ENCODE peak calls at places on chromosome 1, in ten cellular contexts. B, R, S, V, A, H, E, I, Z and C are unnamed samples.

GRCh38 chr1:115595279-115596079 is 46.3 kb upstream of the VANGL1 start:
- DNase-seq in S (peak; percentile 90), Z (peak; percentile 84), H (peak; percentile 97), A (peak; percentile 90), E (peak; percentile 91), I (peak; percentile 98), B (peak; percentile 91), R (peak; percentile 74), V (peak; percentile 86), C (peak; percentile 90)

GRCh38 chr1:205543351-205544305 is 39.2 kb downstream of the CDK18 start:
- DNase-seq in Z (peak; percentile 37), I (peak; percentile 95), R (peak; percentile 47), V (peak; percentile 81), A (peak; percentile 85), H (peak; percentile 94), B (peak; percentile 71), S (peak; percentile 26), E (peak; percentile 66), C (peak; percentile 65)

GRCh38 chr1:58941471-58942289 is 157.8 kb upstream of the JUN start:
- DNase-seq in R (no peak), A (no peak), E (no peak), Z (no peak), B (no peak), I (no peak), V (no peak), S (no peak), H (no peak), C (no peak)

GRCh38 chr1:41483960-41484844 is at the start of gene EDN2:
- DNase-seq in S (no peak), A (no peak), R (no peak), Z (no peak), B (peak; percentile 55), E (no peak), I (no peak), H (peak; percentile 89), V (peak; percentile 73), C (no peak)

GRCh38 chr1:151867785-151868403 is 14.4 kb upstream of the THEM5 start:
- DNase-seq in Z (no peak), H (no peak), I (peak; percentile 92), S (no peak), V (no peak), B (no peak), A (no peak), R (no peak), E (no peak), C (no peak)

GRCh38 chr1:205568469-205569361 is 63.1 kb downstream of the ELK4 start:
- DNase-seq in S (no peak), Z (no peak), A (no peak), E (peak; percentile 52), V (no peak), I (peak; percentile 11), H (no peak), R (no peak), B (no peak), C (no peak)

GRCh38 chr1:231844986-231845502 is 218.5 kb downstream of the DISC1 start:
- DNase-seq in B (no peak), V (no peak), H (no peak), R (no peak), A (no peak), Z (no peak), S (peak; percentile 44), E (no peak), I (no peak), C (no peak)

GRCh38 chr1:179353546-179353945 is 12.2 kb upstream of the AXDND1 start:
- DNase-seq in A (no peak), S (peak; percentile 56), I (peak; percentile 92), E (no peak), H (no peak), B (no peak), Z (no peak), R (no peak), V (no peak), C (no peak)

GRCh38 chr1:47705517-47706130 is 267.8 kb downstream of the FOXD2 start:
- DNase-seq in I (peak; percentile 45), S (no peak), R (no peak), V (no peak), H (no peak), Z (no peak), A (no peak), B (no peak), E (no peak), C (no peak)

GRCh38 chr1:47703161-47703825 is 265.4 kb downstream of the FOXD2 start:
- DNase-seq in R (no peak), S (no peak), H (no peak), V (no peak), E (peak; percentile 51), I (no peak), Z (peak; percentile 46), A (no peak), B (no peak), C (no peak)

GRCh38 chr1:47701741-47702515 is 264.1 kb downstream of the FOXD2 start:
- DNase-seq in R (no peak), E (no peak), H (no peak), B (no peak), Z (no peak), S (no peak), V (no peak), A (no peak), I (no peak), C (no peak)

GRCh38 chr1:47701283-47701682 is 263.4 kb downstream of the FOXD2 start:
- DNase-seq in B (no peak), Z (no peak), R (no peak), I (no peak), S (no peak), H (no peak), A (no peak), E (no peak), V (no peak), C (no peak)

DNA sequence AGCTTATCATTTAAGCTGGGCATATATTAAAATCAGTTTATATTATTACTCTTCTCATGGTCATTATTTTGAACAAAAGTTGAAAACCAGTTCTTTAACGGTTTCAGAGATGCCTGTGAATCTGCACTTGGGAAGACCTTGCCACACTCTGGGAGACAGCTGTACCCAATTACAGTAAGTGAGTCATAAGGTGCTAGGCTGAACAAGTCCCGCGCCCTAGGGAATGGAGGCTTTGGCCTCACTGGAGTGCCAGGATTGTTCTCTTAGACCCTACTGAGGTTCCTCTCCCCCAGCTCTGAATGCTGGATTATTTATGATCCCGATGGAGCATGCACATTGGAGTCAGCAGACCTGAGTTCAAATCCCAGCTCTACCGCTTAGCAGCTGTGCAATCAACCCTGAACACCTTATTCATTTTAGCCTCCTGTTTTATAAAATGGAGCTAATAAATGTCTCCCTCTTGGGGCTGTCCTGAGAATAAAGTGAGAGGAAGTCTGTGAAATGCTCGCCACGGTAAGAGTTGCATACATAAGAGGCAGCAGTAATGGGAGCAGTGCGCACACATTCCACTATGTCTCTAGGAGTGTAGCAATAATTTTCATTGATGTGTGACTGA is 266.2 kb downstream of the FOXD2 start:
- DNase-seq in R (no peak), S (no peak), B (no peak), I (no peak), V (no peak), Z (no peak), H (no peak), E (no peak), A (no peak), C (no peak)
- TF ChIP-seq CTCF in R (peak; percentile 31), S (peak; percentile 43), B (no peak), I (peak; percentile 26), V (no peak), Z (no peak), H (peak; percentile 56), E (no peak), A (no peak), C (peak; percentile 44)

DNA sequence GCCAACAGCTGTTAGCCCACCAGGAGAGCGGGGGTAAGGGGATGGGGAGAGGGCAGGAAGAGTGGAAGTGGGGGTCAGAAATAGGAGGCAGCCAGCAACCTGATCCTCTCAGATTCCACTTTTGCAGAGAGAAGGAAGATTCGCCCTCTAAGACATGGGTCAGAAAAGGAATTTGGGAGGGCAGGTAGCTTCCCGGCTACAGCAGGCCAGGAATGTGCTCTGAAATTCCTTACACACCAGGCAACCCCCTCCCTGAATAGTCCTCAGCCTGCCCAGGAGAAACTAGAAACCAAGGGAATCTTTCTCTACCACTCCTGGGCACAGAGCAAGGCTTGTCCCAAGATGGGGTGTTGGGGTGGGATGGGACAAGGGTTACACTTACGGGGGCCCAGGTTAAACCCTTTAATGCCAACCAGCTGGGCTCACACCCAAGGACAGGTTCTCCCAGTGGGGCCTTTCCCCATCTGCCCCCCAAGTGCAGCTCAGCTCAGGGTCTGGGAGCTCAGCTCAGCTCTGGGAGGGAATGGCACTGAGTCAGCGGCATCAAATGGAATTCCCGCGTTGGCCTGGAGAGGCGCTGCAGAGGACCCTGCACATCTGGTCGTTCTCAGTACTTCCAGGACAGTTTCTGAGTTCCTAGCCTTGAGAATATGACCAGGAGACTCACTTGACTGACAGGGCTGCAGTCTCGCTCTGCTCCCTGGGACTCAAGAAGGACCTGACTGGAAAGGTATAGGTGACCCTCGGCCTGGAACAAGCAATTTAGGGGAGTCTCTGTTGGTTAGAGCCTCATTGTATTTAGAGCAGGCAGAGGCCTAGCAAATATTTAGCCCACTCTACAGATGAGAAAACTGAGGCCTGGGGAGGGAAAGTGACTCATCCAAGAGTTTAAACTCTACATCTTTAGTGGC is 761 bp downstream of the TNNT2 start:
- DNase-seq in R (peak; percentile 49), E (peak; percentile 71), A (peak; percentile 78), V (no peak), Z (no peak), S (no peak), H (peak; percentile 96), I (peak; percentile 44), B (peak; percentile 86), C (peak; percentile 62)
- TF ChIP-seq CTCF in R (peak; percentile 73), E (peak; percentile 61), A (peak; percentile 62), V (no peak), Z (peak; percentile 36), S (peak; percentile 73), H (peak; percentile 83), I (peak; percentile 75), B (peak; percentile 56), C (peak; percentile 68)

GRCh38 chr1:29303201-29304024 is 67.1 kb downstream of the PTPRU start:
- DNase-seq in B (no peak), E (no peak), S (no peak), I (no peak), Z (no peak), V (no peak), H (no peak), A (no peak), R (no peak), C (no peak)

GRCh38 chr1:29304025-29304684 is 67.8 kb downstream of the PTPRU start:
- DNase-seq in B (no peak), I (no peak), Z (no peak), S (no peak), H (no peak), A (no peak), E (no peak), R (no peak), V (no peak), C (no peak)

GRCh38 chr1:29309621-29310020 is 73.3 kb downstream of the PTPRU start:
- DNase-seq in R (no peak), A (no peak), H (no peak), I (no peak), B (no peak), Z (no peak), S (no peak), V (no peak), E (no peak), C (no peak)

GRCh38 chr1:29306471-29307140 is 70.3 kb downstream of the PTPRU start:
- DNase-seq in H (no peak), S (no peak), B (no peak), I (no peak), V (no peak), Z (no peak), A (no peak), E (no peak), R (no peak), C (no peak)

GRCh38 chr1:29305943-29306342 is 69.6 kb downstream of the PTPRU start:
- DNase-seq in Z (no peak), R (no peak), E (no peak), I (peak; percentile 13), S (no peak), B (no peak), V (no peak), A (no peak), H (no peak), C (no peak)
- TF ChIP-seq CTCF in Z (no peak), R (no peak), E (no peak), I (no peak), S (no peak), B (no peak), V (no peak), A (no peak), H (peak; percentile 49), C (no peak)

DNA sequence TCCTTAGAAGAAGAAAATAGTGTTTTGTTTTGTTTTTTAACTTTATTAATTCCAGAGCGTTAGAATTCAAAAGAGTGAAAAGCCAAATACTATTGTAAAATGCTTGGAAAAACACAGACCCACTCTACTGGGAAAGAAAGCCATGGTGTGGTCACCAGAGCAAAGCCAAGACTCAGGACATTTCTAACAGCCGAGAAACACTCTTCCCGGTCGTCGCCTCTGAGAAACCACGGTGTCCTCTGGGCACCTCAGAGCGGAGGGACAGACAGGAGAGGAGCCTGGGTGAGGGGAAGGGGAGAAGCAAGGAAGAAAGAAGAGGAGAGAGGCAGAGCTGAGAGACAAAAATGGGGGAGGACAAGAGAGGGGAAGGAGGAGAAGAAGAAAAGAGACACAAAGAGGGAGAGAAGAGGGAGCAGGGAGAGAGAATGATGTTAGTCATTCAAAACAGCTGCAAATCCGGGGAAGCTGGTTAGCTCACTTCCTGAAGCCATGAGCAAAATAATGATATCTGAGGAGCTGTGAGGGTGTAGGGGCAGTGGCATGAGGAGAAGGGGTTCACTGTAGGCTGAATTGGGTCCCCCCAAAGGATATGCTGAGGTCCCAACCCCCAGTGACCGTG is 58.3 kb upstream of the DMRTB1 start:
- DNase-seq in A (no peak), B (no peak), Z (no peak), H (peak; percentile 38), E (no peak), V (no peak), I (no peak), R (no peak), S (no peak), C (no peak)
- TF ChIP-seq CTCF in A (no peak), B (no peak), Z (no peak), H (no peak), E (no peak), V (no peak), I (no peak), R (no peak), S (no peak), C (no peak)